ENCODE peak calls at places on chromosomes 11 and 22, in ten cellular contexts. Z is CD8-positive, alpha-beta memory T cell; C is naive thymus-derived CD4-positive, alpha-beta T cell; H is cardiac muscle cell; S is thoracic aorta; W is body of pancreas; K is tibial artery; P is GM23338; U is mesendoderm; E is mesenchymal stem cell. D is an unnamed sample. For H3K36me3, the result is how much of the 10 kb centered on the place peaks cover.

GRCh38 chr22:40423882-40424640 is 53.7 kb downstream of the SGSM3 start:
- DNase-seq in Z (no peak), C (no peak), H (no peak), S (no peak), W (no peak), K (no peak), P (no peak), U (no peak), E (no peak), D (no peak)

GRCh38 chr22:20298803-20299735 is 20.8 kb downstream of the DGCR6L start:
- DNase-seq in Z (peak), C (peak), H (peak), S (peak), W (peak), K (peak), P (peak), U (peak), E (peak), D (peak)

GRCh38 chr11:41246399-41246745 is 213.1 kb downstream of the LRRC4C start:
- DNase-seq in Z (no peak), C (no peak), H (no peak), S (no peak), W (no peak), K (no peak), P (no peak), U (no peak), E (no peak), D (no peak)

GRCh38 chr11:14642873-14643696 is 519 bp upstream of the PDE3B start:
- DNase-seq in Z (no peak), C (no peak), H (no peak), S (no peak), W (no peak), K (no peak), P (peak), U (peak), E (no peak), D (no peak)

GRCh38 chr11:124405611-124406010 is 6.8 kb upstream of the OR8B3 start:
- DNase-seq in Z (no peak), C (no peak), H (no peak), S (no peak), W (no peak), K (no peak), P (no peak), U (no peak), E (peak), D (no peak)

GRCh38 chr22:50246242-50247175 is 1.7 kb upstream of the TUBGCP6 start:
- DNase-seq in Z (no peak), C (no peak), H (no peak), S (no peak), W (no peak), K (no peak), P (peak), U (peak), E (no peak), D (no peak)

GRCh38 chr11:134656861-134657540 is 245.0 kb upstream of the B3GAT1 start:
- DNase-seq in Z (peak), C (no peak), H (no peak), S (no peak), W (no peak), K (no peak), P (no peak), U (no peak), E (no peak), D (peak)

GRCh38 chr11:123448798-123449197 is 18.7 kb downstream of the GRAMD1B start:
- DNase-seq in Z (no peak), C (no peak), H (no peak), S (no peak), W (no peak), K (no peak), P (no peak), U (no peak), E (no peak), D (no peak)

GRCh38 chr11:1549355-1550330 is 22.4 kb downstream of the DUSP8 start:
- DNase-seq in Z (no peak), C (no peak), H (no peak), S (no peak), W (no peak), K (no peak), P (no peak), U (no peak), E (no peak), D (no peak)

GRCh38 chr11:6387811-6388599 is 2.3 kb upstream of the SMPD1 start:
- DNase-seq in Z (no peak), C (no peak), H (no peak), S (no peak), W (no peak), K (no peak), P (no peak), U (no peak), E (peak), D (no peak)

GRCh38 chr11:93089474-93090102 is 108.2 kb downstream of the SLC36A4 start:
- DNase-seq in Z (no peak), C (no peak), H (peak), S (no peak), W (no peak), K (peak), P (peak), U (peak), E (peak), D (no peak)

GRCh38 chr11:1746516-1746931 is 3.9 kb downstream of the IFITM10 start:
- DNase-seq in Z (no peak), C (no peak), H (no peak), S (no peak), W (no peak), K (no peak), P (no peak), U (no peak), E (no peak), D (no peak)

GRCh38 chr11:2687782-2688191 is 12.0 kb downstream of the KCNQ1OT1 start:
- DNase-seq in Z (no peak), C (no peak), H (no peak), S (no peak), W (peak), K (peak), P (peak), U (peak), E (no peak), D (no peak)

GRCh38 chr11:18936002-18936673 is 3.1 kb downstream of the MRGPRX1 start:
- DNase-seq in Z (no peak), C (no peak), H (no peak), S (no peak), W (no peak), K (no peak), P (peak), U (peak), E (no peak), D (no peak)

GRCh38 chr11:123238297-123238696 is 43.2 kb upstream of the CLMP start:
- DNase-seq in Z (no peak), C (no peak), H (peak), S (no peak), W (no peak), K (peak), P (no peak), U (peak), E (no peak), D (no peak)

GRCh38 chr22:49487950-49488349 is 339.7 kb downstream of the BRD1 start:
- DNase-seq in Z (no peak), C (no peak), H (no peak), S (no peak), W (no peak), K (no peak), P (no peak), U (peak), E (no peak), D (no peak)

GRCh38 chr22:21712751-21713427 is 22.7 kb downstream of the YPEL1 start:
- DNase-seq in Z (peak), C (peak), H (peak), S (no peak), W (peak), K (peak), P (peak), U (peak), E (peak), D (peak)

GRCh38 chr11:33063326-33063775 is 24.0 kb downstream of the TCP11L1 start:
- DNase-seq in Z (no peak), C (no peak), H (no peak), S (no peak), W (no peak), K (no peak), P (no peak), U (no peak), E (no peak), D (no peak)

GRCh38 chr11:119316729-119317591 is at the start of gene MCAM:
- DNase-seq in Z (no peak), C (no peak), H (peak), S (no peak), W (no peak), K (peak), P (peak), U (peak), E (peak), D (peak)

GRCh38 chr11:69912161-69912910 is 93.1 kb upstream of the FGF3 start:
- DNase-seq in Z (no peak), C (no peak), H (no peak), S (no peak), W (no peak), K (peak), P (no peak), U (no peak), E (no peak), D (no peak)

GRCh38 chr11:103407641-103408040 is 298.4 kb downstream of the DYNC2H1 start:
- DNase-seq in Z (no peak), C (no peak), H (no peak), S (no peak), W (no peak), K (no peak), P (no peak), U (no peak), E (no peak), D (no peak)

GRCh38 chr11:117600261-117600783 is 196.7 kb downstream of the DSCAML1 start:
- DNase-seq in Z (no peak), C (no peak), H (no peak), S (no peak), W (no peak), K (no peak), P (no peak), U (peak), E (no peak), D (no peak)

GRCh38 chr11:121575250-121575962 is 122.6 kb upstream of the SORL1-AS1 start:
- DNase-seq in Z (no peak), C (no peak), H (no peak), S (no peak), W (peak), K (peak), P (no peak), U (no peak), E (peak), D (no peak)

GRCh38 chr11:79440451-79441158 is at the start of gene TENM4:
- DNase-seq in Z (no peak), C (no peak), H (peak), S (peak), W (no peak), K (peak), P (peak), U (peak), E (peak), D (no peak)
- H3K36me3 ChIP-seq in Z (under half), C (under half), H (under half), S (under half), W (under half), K (under half), P (under half), U (under half), E (under half), D (under half)

DNA sequence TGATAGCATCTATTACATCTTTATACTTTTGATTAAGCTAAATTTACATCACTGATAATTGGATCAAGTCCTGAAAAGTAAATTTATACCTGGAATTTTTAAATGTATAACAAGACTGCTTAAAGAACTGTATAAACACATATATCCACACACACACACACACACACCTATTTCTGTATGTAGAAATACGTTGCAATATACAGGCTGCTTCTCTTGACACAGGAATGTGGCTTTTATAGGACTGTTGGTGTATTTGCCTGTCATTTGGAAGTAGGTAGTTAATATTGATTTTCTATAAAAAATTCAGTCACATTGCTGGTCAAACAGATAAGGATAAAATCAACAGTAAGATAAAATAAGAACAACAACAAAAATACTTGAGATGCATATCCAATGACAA is 708.5 kb upstream of the RAG2 start:
- DNase-seq in Z (no peak), C (no peak), H (no peak), S (no peak), W (no peak), K (no peak), P (no peak), U (no peak), E (no peak), D (no peak)
- H3K36me3 ChIP-seq in Z (under half), C (under half), H (under half), S (under half), W (under half), K (under half), P (under half), U (under half), E (under half), D (under half)

DNA sequence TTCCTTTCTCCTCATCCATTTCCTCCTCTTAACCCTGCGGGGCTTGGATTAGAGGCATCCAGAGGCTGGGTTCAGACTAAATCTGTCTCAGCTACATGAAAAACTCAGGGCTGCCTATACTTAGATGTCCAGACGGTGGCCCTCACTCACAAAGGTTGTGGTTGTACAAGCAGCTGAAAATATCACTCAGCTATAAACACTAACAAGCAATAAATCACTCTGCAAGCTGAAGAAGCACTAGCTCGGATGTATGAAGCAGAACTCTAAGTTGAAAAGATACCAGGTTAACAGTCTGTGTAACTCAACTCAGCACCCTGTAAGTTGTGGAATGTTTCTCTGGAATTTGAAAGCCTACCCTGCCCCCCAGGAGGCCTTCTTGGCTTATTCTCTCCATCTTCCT is 82.9 kb downstream of the EXT2 start:
- DNase-seq in Z (no peak), C (no peak), H (peak), S (no peak), W (no peak), K (no peak), P (peak), U (peak), E (peak), D (no peak)
- H3K36me3 ChIP-seq in Z (under half), C (under half), H (under half), S (under half), W (under half), K (under half), P (under half), U (under half), E (under half), D (under half)

DNA sequence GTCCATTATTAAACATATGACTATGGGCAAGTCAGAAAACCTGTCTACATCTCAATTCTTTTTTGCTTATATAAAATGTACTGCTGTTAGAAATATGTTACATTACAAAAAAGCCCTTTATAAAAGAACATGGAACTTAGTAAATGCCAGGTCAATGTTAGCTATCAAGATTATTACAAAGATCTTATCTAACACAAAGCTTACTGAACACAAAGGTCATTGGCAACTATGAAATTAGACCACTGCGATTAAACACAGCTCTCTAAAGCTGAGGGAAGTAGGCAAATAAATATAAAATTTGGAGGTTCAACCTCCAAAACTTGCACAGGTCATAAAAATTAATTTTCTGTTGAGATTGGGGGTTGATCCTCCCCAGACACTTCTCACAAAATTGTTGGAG is 692.8 kb upstream of the CCDC90B start:
- DNase-seq in Z (no peak), C (no peak), H (no peak), S (no peak), W (no peak), K (no peak), P (no peak), U (no peak), E (no peak), D (no peak)
- H3K36me3 ChIP-seq in Z (under half), C (under half), H (under half), S (under half), W (under half), K (under half), P (under half), U (under half), E (under half), D (under half)

DNA sequence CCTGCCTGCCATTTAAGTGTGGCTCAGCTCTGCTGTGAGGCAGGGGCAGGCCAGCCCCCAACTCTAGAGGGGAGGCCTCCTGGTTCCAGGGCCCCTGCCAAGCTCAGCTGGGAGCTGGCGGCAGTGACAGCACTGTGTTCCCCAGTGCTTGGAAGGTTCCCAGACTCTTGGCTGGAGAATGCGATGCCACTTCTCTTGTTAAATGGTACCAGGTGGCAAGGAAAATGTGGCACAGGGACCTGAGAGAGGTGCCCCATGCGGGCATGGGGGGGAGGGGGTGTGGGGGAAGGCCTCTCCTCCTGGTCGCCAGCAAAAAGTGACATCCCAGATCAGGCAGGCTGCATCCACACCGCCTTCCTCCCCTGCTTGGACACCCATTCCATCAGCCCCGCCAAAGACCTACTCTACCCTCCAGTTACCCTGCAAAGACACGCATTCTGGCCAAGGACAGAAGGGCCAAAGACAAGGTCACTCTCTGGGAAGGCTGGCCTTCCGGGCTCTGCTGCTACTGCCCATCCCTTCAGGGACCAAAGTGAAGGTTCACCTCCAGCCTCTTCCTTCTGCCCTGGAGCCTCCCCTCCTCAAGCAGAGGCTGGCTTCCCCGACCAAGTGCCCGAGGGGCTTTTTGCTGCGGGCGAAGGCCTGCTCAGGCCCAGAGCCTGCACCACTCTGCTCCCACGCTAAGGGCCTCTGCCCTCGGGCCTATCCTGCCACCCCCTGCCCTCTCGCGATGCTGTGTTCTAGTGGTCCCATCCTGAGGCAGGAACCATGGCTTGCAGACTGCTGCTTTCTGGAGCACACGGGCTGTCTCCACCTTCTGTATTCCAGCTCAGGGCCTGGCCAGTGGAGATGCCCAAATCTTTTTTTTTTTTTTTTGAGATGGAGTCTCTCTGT is 8.7 kb upstream of the TNFRSF13C start:
- DNase-seq in Z (no peak), C (no peak), H (no peak), S (no peak), W (no peak), K (no peak), P (no peak), U (no peak), E (no peak), D (no peak)
- H3K36me3 ChIP-seq in Z (under half), C (under half), H (under half), S (under half), W (under half), K (under half), P (under half), U (under half), E (under half), D (half or more)